ENCODE peak calls at places on chromosome 22, in four cellular contexts. W, A, F and K are unnamed samples.

GRCh38 chr22:33853200-33854097 is 66.8 kb downstream of the LARGE1 start:
- DNase-seq in W (peak), A (peak), F (peak), K (no peak)

GRCh38 chr22:36571991-36572390 is 43.0 kb upstream of the EIF3D start:
- DNase-seq in W (no peak), A (no peak), F (no peak), K (no peak)

GRCh38 chr22:16818538-16818937 is 6.7 kb downstream of the XKR3 start:
- DNase-seq in W (no peak), A (no peak), F (no peak), K (no peak)

GRCh38 chr22:46589141-46589748 is 30.9 kb upstream of the GRAMD4 start:
- DNase-seq in W (no peak), A (no peak), F (no peak), K (no peak)

GRCh38 chr22:36921309-36922096 is 8.1 kb downstream of the CSF2RB start:
- DNase-seq in W (no peak), A (no peak), F (peak), K (no peak)

GRCh38 chr22:24985824-24986214 is 33.3 kb downstream of the KIAA1671 start:
- DNase-seq in W (peak), A (no peak), F (no peak), K (no peak)

GRCh38 chr22:34966980-34967379 is 99.0 kb upstream of the ISX start:
- DNase-seq in W (no peak), A (no peak), F (no peak), K (no peak)

GRCh38 chr22:49300951-49301397 is 526.7 kb downstream of the BRD1 start:
- DNase-seq in W (no peak), A (peak), F (no peak), K (no peak)

GRCh38 chr22:31344369-31345330 is 1.5 kb downstream of the PATZ1 start:
- DNase-seq in W (no peak), A (peak), F (peak), K (peak)
- TF ChIP-seq POLR2A in W (no peak), A (no peak), F (no peak), K (no peak)

GRCh38 chr22:20919718-20920117 is 2.5 kb downstream of the CRKL start:
- DNase-seq in W (no peak), A (no peak), F (no peak), K (no peak)

GRCh38 chr22:20912494-20912893 is 4.7 kb upstream of the CRKL start:
- DNase-seq in W (no peak), A (no peak), F (no peak), K (no peak)

GRCh38 chr22:20920881-20921203 is 3.6 kb downstream of the CRKL start:
- DNase-seq in W (no peak), A (no peak), F (no peak), K (no peak)

GRCh38 chr22:20918663-20919220 is 1.5 kb downstream of the CRKL start:
- DNase-seq in W (no peak), A (no peak), F (no peak), K (no peak)

DNA sequence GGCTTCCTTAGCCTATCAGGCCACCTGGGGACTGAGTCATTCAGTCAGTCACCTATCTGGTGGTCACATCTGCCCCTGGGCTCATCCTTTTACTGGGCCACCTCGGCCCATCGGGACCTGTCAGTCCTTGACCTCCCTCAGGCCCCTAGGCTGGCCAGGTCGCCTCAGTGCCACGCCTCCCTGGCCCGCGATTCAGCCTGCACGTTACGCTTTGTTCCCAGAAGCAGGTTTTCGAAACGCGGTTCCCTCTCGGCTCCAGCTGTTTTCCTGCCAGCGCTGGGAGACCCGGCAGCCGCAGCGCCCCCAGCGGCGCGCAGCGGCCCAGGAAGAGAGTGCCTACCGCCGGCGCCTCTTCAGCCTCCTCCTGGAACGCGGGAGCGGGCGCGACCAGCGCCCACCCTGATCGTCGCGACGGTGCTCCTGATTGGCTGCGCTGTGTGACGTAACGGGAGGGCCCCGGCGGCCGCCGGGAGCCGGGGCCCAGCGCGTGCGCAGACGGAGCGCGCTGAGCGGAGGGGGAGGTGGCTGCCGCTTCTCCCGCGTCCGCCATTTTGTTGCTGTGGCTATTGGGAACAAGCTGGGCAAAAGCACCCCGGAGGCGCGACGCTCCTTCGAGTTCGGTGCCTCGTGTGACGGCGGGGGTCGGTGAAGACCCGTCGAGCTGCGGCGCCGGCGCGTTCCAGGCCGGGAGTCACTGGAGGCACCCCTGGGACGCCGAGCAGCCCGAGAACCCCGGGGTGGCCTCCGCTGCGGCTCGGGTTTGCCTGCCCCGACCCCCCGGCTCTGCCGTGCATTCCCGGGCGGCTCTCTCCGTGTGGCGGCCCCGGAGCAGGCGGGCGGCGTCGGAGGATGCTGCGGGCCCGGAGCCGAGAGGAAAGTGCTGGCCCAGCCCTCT is at the start of gene CRKL:
- DNase-seq in W (peak), A (peak), F (peak), K (peak)
- TF ChIP-seq POLR2A in W (peak), A (peak), F (peak), K (no peak)

GRCh38 chr22:40651563-40652501 is 15.3 kb upstream of the MRTFA start:
- DNase-seq in W (peak), A (peak), F (peak), K (peak)
- TF ChIP-seq POLR2A in W (peak), A (peak), F (peak), K (no peak)

DNA sequence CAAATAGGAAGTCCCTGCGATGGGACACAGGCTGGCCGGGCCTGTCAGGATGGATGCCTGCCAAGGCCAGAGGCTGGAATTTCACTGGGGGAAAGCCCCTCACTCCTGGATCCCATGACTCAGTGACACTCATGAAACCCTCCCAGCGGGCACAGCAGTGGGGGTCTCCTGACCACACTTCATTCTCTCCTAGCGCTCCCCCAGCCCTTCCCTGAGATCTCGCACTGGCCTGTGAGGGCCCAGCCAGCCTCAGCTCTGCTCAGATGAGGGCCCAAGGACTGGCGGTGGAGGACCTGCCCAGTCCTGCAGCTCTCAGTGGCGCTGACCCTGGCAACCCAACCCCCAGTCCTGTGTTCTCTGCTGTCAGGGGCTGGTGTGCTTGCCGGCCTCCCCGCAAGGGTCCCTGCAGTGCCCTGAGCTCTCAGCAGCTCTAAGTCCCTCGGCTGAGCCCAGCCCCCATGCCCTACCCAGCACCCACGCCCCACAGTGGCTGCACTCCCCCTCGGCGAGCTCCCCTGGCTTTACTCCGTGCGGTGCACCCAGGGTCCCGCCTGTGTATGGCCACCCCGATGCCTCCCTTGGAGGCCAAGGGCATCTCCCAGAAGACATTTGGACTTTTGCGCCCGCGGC is 72.3 kb upstream of the SHISAL1 start:
- DNase-seq in W (no peak), A (no peak), F (no peak), K (no peak)
- TF ChIP-seq POLR2A in W (no peak), A (no peak), F (no peak), K (no peak)

GRCh38 chr22:41820447-41820846 is 12.5 kb upstream of the SREBF2 start:
- DNase-seq in W (no peak), A (no peak), F (no peak), K (no peak)

GRCh38 chr22:41816241-41816640 is 15.8 kb downstream of the CCDC134 start:
- DNase-seq in W (no peak), A (no peak), F (peak), K (no peak)

GRCh38 chr22:41818011-41818410 is 14.9 kb upstream of the SREBF2 start:
- DNase-seq in W (no peak), A (no peak), F (no peak), K (no peak)

GRCh38 chr22:41816871-41817270 is 16.0 kb upstream of the SREBF2 start:
- DNase-seq in W (no peak), A (no peak), F (no peak), K (no peak)

GRCh38 chr22:41818596-41818995 is 14.3 kb upstream of the SREBF2 start:
- DNase-seq in W (no peak), A (no peak), F (no peak), K (no peak)
- TF ChIP-seq POLR2A in W (no peak), A (no peak), F (no peak), K (no peak)

GRCh38 chr22:41940853-41941765 is 5.8 kb downstream of the CENPM start:
- DNase-seq in W (peak), A (peak), F (peak), K (peak)

GRCh38 chr22:41935015-41935908 is 8.7 kb upstream of the TNFRSF13C start:
- DNase-seq in W (peak), A (no peak), F (no peak), K (no peak)

GRCh38 chr22:41943661-41944209 is 3.2 kb downstream of the CENPM start:
- DNase-seq in W (no peak), A (no peak), F (no peak), K (no peak)

GRCh38 chr22:41936894-41937169 is 10.1 kb downstream of the CENPM start:
- DNase-seq in W (no peak), A (no peak), F (no peak), K (no peak)

GRCh38 chr22:41939981-41940852 is 6.7 kb downstream of the CENPM start:
- DNase-seq in W (no peak), A (peak), F (peak), K (peak)
- TF ChIP-seq POLR2A in W (no peak), A (peak), F (no peak), K (no peak)

GRCh38 chr22:39502109-39502788 is at the start of gene MIEF1:
- DNase-seq in W (peak), A (peak), F (peak), K (peak)
- TF ChIP-seq POLR2A in W (no peak), A (no peak), F (peak), K (no peak)

DNA sequence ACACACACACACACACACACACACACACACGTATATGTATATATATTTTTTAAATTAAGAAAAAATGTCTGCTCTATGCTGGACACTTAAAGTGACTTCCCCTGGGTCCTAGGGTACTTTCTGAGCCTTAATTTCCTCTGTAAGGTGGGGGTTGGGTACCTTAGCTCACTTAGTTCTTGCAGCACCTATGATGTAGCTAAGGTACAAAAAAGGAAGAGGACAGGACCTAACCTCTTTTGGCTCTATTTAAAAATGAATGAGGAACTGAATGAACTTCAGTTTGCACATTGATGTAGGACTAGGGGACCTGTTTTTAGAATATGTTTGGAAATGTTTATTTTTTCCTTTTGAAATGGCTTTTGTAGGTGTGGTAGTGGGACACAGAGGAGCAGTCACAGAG is 11.1 kb downstream of the SREBF2 start:
- DNase-seq in W (no peak), A (no peak), F (no peak), K (no peak)
- TF ChIP-seq POLR2A in W (no peak), A (no peak), F (no peak), K (no peak)